ENCODE peak calls at places on chromosomes 1 and 21, in four cellular contexts. M is AG04450, G is A673, Z is endothelial cell of umbilical vein. H is an unnamed sample.

GRCh38 chr1:62353853-62354252 is 34.6 kb upstream of the KANK4 start:
- DNase-seq in Z (no peak), G (no peak), M (no peak), H (no peak)

GRCh38 chr1:161790587-161791317 is 24.6 kb downstream of the ATF6 start:
- DNase-seq in Z (no peak), M (no peak), G (no peak), H (no peak)

GRCh38 chr1:22808846-22809501 is 98.3 kb downstream of the EPHB2 start:
- DNase-seq in Z (no peak), M (peak; percentile 37), G (no peak), H (peak; percentile 38)

GRCh38 chr1:50503515-50503914 is 80.3 kb upstream of the DMRTA2 start:
- DNase-seq in M (no peak), G (no peak), Z (no peak), H (no peak)

GRCh38 chr21:35599164-35599563 is 461.2 kb downstream of the SETD4 start:
- DNase-seq in G (no peak), Z (no peak), M (no peak), H (no peak)

GRCh38 chr1:78617615-78618026 is 2.6 kb upstream of the IFI44L start:
- DNase-seq in G (peak; percentile 95), M (peak; percentile 66), Z (peak; percentile 77), H (peak; percentile 76)

GRCh38 chr1:167454304-167454928 is 63.9 kb downstream of the CD247 start:
- DNase-seq in M (no peak), G (no peak), Z (peak; percentile 9), H (no peak)

GRCh38 chr21:46158666-46159300 is 3.4 kb upstream of the FTCD start:
- DNase-seq in G (no peak), Z (no peak), M (no peak), H (no peak)

GRCh38 chr1:202160377-202160940 is at the start of gene PTPN7:
- DNase-seq in Z (no peak), M (no peak), G (peak; percentile 51), H (no peak)

GRCh38 chr21:38561205-38561604 is 62.9 kb upstream of the ERG start:
- DNase-seq in Z (no peak), M (no peak), G (no peak), H (no peak)

GRCh38 chr1:1308756-1309524 is 543 bp downstream of the PUSL1 start:
- DNase-seq in M (no peak), Z (peak; percentile 17), G (peak; percentile 37), H (no peak)

GRCh38 chr1:161304927-161305871 is 4.6 kb downstream of the MPZ start:
- DNase-seq in G (no peak), M (no peak), Z (no peak), H (no peak)

GRCh38 chr1:225653463-225654276 is 747 bp upstream of the ENAH start:
- DNase-seq in G (peak; percentile 86), M (no peak), Z (peak; percentile 83), H (no peak)

GRCh38 chr1:60066001-60066400 is 7.6 kb downstream of the C1orf87 start:
- DNase-seq in Z (no peak), M (no peak), G (no peak), H (no peak)

GRCh38 chr1:84668185-84668584 is 22.1 kb downstream of the SSX2IP start:
- DNase-seq in G (peak; percentile 43), M (no peak), Z (no peak), H (no peak)

GRCh38 chr21:28791595-28792282 is 200.9 kb downstream of the LTN1 start:
- DNase-seq in Z (no peak), G (no peak), M (no peak), H (no peak)

GRCh38 chr1:10867138-10867721 is 70.8 kb upstream of the CASZ1 start:
- DNase-seq in Z (peak; percentile 22), G (peak; percentile 69), M (no peak), H (no peak)

GRCh38 chr1:28150125-28150780 is 26.2 kb downstream of the PTAFR start:
- DNase-seq in Z (no peak), M (no peak), G (no peak), H (no peak)

GRCh38 chr1:60133848-60134247 is 60.3 kb upstream of the C1orf87 start:
- DNase-seq in G (no peak), Z (no peak), M (peak; percentile 8), H (peak; percentile 49)

GRCh38 chr1:246117066-246117791 is 389.9 kb downstream of the SMYD3 start:
- DNase-seq in G (peak; percentile 40), M (peak; percentile 32), Z (peak; percentile 70), H (peak; percentile 20)

DNA sequence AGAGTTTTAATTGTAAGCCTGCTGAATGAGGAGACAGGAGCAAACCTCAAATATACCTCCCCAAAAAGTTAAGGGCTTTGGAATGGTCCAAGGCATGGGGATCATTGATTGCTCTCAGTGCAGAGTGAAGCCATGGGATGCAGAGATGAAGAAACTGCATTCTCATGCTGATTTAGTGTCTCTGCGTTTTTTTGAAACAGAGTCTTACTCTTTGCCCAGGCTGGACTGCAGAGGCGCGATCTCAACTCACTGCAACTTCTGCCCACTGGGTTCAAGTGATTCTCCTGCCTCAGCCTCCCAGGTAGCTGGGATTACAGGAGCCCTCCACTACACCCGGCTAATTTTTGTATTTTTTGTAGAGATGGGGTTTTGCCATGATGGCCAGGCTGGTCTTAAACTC is 99.3 kb upstream of the ETV3 start:
- DNase-seq in M (no peak), Z (no peak), G (no peak), H (no peak)
- TF ChIP-seq CTCF in M (no peak), Z (no peak), G (no peak), H (no peak)

DNA sequence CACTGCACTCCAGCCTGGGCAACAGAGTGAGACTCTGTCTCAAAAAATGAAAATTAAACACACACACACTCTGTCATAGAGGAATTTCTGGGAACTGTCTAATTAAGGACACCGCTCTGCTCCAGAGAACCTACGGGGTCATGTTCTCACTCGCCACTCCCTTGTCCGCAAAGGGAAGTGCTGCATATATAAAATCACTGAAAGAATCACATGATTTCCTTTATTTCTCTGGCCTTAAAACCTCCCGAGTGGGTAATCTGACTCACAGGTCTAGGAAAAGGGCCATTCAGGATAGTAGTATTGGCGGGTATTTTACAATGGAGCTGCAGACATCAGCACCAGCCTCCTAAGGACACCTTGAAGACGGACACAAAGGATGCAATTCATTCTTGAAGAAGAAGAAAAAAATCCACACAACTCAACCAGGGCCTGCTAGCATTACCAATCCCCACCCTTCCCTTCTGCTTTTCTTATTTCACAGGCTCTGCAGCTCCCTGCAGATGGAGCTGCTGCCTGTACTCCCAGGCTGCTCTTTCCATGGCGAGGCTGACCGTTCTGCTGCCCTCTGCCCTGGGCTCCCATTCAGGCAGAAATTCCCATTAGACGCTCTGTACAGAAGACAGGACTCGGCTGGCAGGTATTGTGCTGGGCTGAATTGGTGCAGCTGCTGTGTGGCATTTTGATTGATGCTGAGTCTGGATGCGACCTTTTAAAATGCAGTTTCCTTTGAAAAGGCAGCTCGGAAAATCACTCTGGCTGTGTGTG is 53.3 kb upstream of the FAM89A start:
- DNase-seq in Z (peak; percentile 62), G (no peak), M (no peak), H (no peak)
- TF ChIP-seq CTCF in Z (no peak), G (no peak), M (no peak), H (no peak)

GRCh38 chr1:180622658-180623508 is 8.9 kb upstream of the XPR1 start:
- DNase-seq in G (no peak), M (no peak), Z (no peak), H (no peak)
- TF ChIP-seq CTCF in G (no peak), M (no peak), Z (no peak), H (no peak)

GRCh38 chr1:228416217-228416971 is at the start of gene TRIM17:
- DNase-seq in M (no peak), G (peak; percentile 38), Z (no peak), H (no peak)
- TF ChIP-seq CTCF in M (peak; percentile 37), G (peak; percentile 50), Z (no peak), H (peak; percentile 26)

GRCh38 chr1:175364424-175365076 is 172.0 kb upstream of the KIAA0040 start:
- DNase-seq in Z (no peak), M (no peak), G (no peak), H (no peak)

GRCh38 chr1:175369696-175370095 is 177.1 kb upstream of the KIAA0040 start:
- DNase-seq in Z (no peak), M (no peak), G (no peak), H (no peak)

GRCh38 chr1:175363046-175363445 is 170.5 kb upstream of the KIAA0040 start:
- DNase-seq in Z (peak; percentile 43), M (no peak), G (no peak), H (no peak)

GRCh38 chr1:175367896-175368295 is 175.3 kb upstream of the KIAA0040 start:
- DNase-seq in G (no peak), M (no peak), Z (no peak), H (no peak)

DNA sequence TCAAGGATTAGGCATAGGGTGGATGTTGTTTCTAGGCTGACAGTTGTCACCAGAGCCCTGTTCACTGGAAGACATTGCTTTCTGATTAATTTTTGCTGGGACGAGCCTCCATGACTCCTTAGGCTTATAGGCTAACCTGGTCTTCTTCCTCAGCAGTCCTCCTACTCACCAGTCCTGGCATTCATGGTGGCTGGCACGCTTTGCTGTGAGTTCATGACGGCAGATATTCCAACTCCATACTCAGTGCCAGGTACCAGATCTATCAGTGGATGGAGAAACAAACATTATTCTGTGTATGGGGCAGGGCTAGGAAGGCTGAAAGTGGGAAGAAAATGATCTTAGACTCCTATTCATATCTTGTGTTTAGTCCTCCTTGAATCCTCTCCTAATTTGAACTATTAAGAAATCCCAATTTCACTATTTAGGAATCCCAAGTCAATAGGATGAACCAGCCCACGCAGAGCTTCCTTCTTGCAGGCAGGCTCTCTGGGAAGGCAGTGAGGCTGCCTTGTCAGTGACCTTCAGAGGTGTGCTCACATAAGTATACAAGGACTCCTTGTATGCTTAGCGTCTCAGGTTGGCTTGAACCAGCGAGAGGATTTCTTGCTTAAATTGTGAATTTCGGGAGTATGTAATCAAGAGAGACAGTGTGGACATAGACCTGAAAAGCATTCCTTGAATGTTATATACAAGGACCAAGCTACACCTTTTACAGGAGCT is 174.6 kb upstream of the KIAA0040 start:
- DNase-seq in Z (no peak), G (no peak), M (no peak), H (no peak)
- TF ChIP-seq CTCF in Z (no peak), G (no peak), M (no peak), H (no peak)

DNA sequence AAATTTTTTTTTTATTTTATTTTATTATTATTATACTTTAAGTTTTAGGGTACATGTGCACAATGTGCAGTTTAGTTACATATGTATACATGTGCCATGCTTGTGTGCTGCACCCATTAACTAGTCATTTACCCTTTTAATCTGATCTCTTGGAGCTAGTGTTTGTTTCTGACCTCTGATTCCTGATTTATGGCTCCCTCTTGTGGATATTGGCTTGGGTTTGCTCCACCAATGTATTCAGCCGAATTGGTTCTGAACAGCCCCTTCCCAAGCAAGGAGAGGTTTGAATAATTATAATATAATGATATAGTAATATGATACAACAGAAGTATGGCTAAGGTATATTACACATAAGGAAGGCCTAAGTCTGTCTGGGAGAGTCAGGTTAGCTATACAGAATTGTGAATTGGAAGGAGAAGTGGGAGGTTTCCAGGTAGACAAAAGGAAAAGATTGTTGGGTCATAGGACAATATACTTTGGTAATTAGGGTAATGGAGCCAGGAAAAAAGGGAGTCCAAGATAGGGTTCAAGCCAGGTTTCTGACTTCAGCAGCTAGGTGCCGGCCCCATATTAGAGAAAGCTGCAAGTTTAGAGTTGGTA is 53.1 kb upstream of the HMCN1 start:
- DNase-seq in Z (peak; percentile 64), M (no peak), G (peak; percentile 87), H (peak; percentile 10)
- TF ChIP-seq CTCF in Z (peak; percentile 48), M (peak; percentile 62), G (peak; percentile 75), H (peak; percentile 67)

GRCh38 chr1:182839209-182840065 is at the start of gene DHX9:
- DNase-seq in Z (peak; percentile 92), G (peak; percentile 96), M (peak; percentile 68), H (peak; percentile 65)
- TF ChIP-seq CTCF in Z (no peak), G (peak; percentile 32), M (peak; percentile 29), H (no peak)